ENCODE peak calls at places on chromosomes 3 and 15, in five cellular contexts. One of them, this sample, is unnamed.

GRCh38 chr3:157240413-157240812 is 80.5 kb upstream of the CCNL1 start:
- DNase-seq in psoas muscle: no peak
- DNase-seq in progenitor cell of endocrine pancreas: no peak
- DNase-seq in breast epithelium: no peak
- DNase-seq in GM20000: no peak
- DNase-seq in this sample: no peak

GRCh38 chr3:154427685-154428291 is 2.2 kb downstream of the GPR149 start:
- DNase-seq in psoas muscle: no peak
- DNase-seq in progenitor cell of endocrine pancreas: no peak
- DNase-seq in breast epithelium: no peak
- DNase-seq in GM20000: no peak
- DNase-seq in this sample: no peak

GRCh38 chr3:27720029-27720518 is 2.0 kb downstream of the EOMES start:
- DNase-seq in psoas muscle: no peak
- DNase-seq in progenitor cell of endocrine pancreas: no peak
- DNase-seq in breast epithelium: no peak
- DNase-seq in GM20000: no peak
- DNase-seq in this sample: no peak

GRCh38 chr3:66703501-66703900 is 202.7 kb upstream of the LRIG1 start:
- DNase-seq in psoas muscle: no peak
- DNase-seq in progenitor cell of endocrine pancreas: no peak
- DNase-seq in breast epithelium: no peak
- DNase-seq in GM20000: no peak
- DNase-seq in this sample: peak

GRCh38 chr15:44289352-44289790 is 852 bp downstream of the GOLM2 start:
- DNase-seq in psoas muscle: no peak
- DNase-seq in progenitor cell of endocrine pancreas: no peak
- DNase-seq in breast epithelium: no peak
- DNase-seq in GM20000: no peak
- DNase-seq in this sample: peak

GRCh38 chr3:51045006-51045405 is 340.1 kb upstream of the MANF start:
- DNase-seq in psoas muscle: no peak
- DNase-seq in progenitor cell of endocrine pancreas: no peak
- DNase-seq in breast epithelium: no peak
- DNase-seq in GM20000: no peak
- DNase-seq in this sample: no peak

GRCh38 chr3:55521086-55522060 is 34.3 kb upstream of the WNT5A start:
- DNase-seq in psoas muscle: peak
- DNase-seq in progenitor cell of endocrine pancreas: no peak
- DNase-seq in breast epithelium: peak
- DNase-seq in GM20000: no peak
- DNase-seq in this sample: peak

GRCh38 chr3:86702381-86702958 is 288.5 kb downstream of the VGLL3 start:
- DNase-seq in psoas muscle: no peak
- DNase-seq in progenitor cell of endocrine pancreas: no peak
- DNase-seq in breast epithelium: no peak
- DNase-seq in GM20000: peak
- DNase-seq in this sample: peak

GRCh38 chr3:14525685-14526631 is 14.2 kb downstream of the GRIP2 start:
- DNase-seq in psoas muscle: no peak
- DNase-seq in progenitor cell of endocrine pancreas: no peak
- DNase-seq in breast epithelium: no peak
- DNase-seq in GM20000: no peak
- DNase-seq in this sample: peak

GRCh38 chr15:78450285-78450858 is 12.4 kb downstream of the IREB2 start:
- DNase-seq in psoas muscle: no peak
- DNase-seq in progenitor cell of endocrine pancreas: no peak
- DNase-seq in breast epithelium: no peak
- DNase-seq in GM20000: no peak
- DNase-seq in this sample: no peak

GRCh38 chr3:128590948-128591347 is 59.7 kb downstream of the RPN1 start:
- DNase-seq in psoas muscle: no peak
- DNase-seq in progenitor cell of endocrine pancreas: no peak
- DNase-seq in breast epithelium: no peak
- DNase-seq in GM20000: no peak
- DNase-seq in this sample: no peak

GRCh38 chr15:79969175-79969574 is 1.8 kb downstream of the BCL2A1 start:
- DNase-seq in psoas muscle: no peak
- DNase-seq in progenitor cell of endocrine pancreas: no peak
- DNase-seq in breast epithelium: no peak
- DNase-seq in GM20000: no peak
- DNase-seq in this sample: no peak

GRCh38 chr3:186487819-186488218 is 56.4 kb downstream of the CRYGS start:
- DNase-seq in psoas muscle: no peak
- DNase-seq in progenitor cell of endocrine pancreas: no peak
- DNase-seq in breast epithelium: no peak
- DNase-seq in GM20000: no peak
- DNase-seq in this sample: peak

GRCh38 chr15:89575656-89576416 is 567 bp downstream of the TICRR start:
- DNase-seq in psoas muscle: no peak
- DNase-seq in progenitor cell of endocrine pancreas: no peak
- DNase-seq in breast epithelium: no peak
- DNase-seq in GM20000: no peak
- DNase-seq in this sample: peak

GRCh38 chr3:4584537-4585249 is 91.5 kb downstream of the ITPR1 start:
- DNase-seq in psoas muscle: no peak
- DNase-seq in progenitor cell of endocrine pancreas: no peak
- DNase-seq in breast epithelium: peak
- DNase-seq in GM20000: peak
- DNase-seq in this sample: peak

GRCh38 chr3:190003730-190004129 is 117.0 kb downstream of the P3H2 start:
- DNase-seq in psoas muscle: no peak
- DNase-seq in progenitor cell of endocrine pancreas: no peak
- DNase-seq in breast epithelium: no peak
- DNase-seq in GM20000: no peak
- DNase-seq in this sample: peak

GRCh38 chr15:80242802-80243201 is 9.2 kb downstream of the CTXND1 start:
- DNase-seq in psoas muscle: no peak
- DNase-seq in progenitor cell of endocrine pancreas: no peak
- DNase-seq in breast epithelium: no peak
- DNase-seq in GM20000: no peak
- DNase-seq in this sample: no peak

GRCh38 chr3:36697397-36698001 is 66.9 kb downstream of the DCLK3 start:
- DNase-seq in psoas muscle: no peak
- DNase-seq in progenitor cell of endocrine pancreas: no peak
- DNase-seq in breast epithelium: no peak
- DNase-seq in GM20000: no peak
- DNase-seq in this sample: no peak

GRCh38 chr15:101359365-101359947 is 64.4 kb upstream of the SNRPA1 start:
- DNase-seq in psoas muscle: no peak
- DNase-seq in progenitor cell of endocrine pancreas: no peak
- DNase-seq in breast epithelium: no peak
- DNase-seq in GM20000: no peak
- DNase-seq in this sample: no peak

GRCh38 chr15:47374222-47374621 is 343.1 kb upstream of the SEMA6D start:
- DNase-seq in psoas muscle: no peak
- DNase-seq in progenitor cell of endocrine pancreas: no peak
- DNase-seq in breast epithelium: no peak
- DNase-seq in GM20000: no peak
- DNase-seq in this sample: peak
- TF ChIP-seq CTCF in psoas muscle: peak
- TF ChIP-seq CTCF in progenitor cell of endocrine pancreas: peak
- TF ChIP-seq CTCF in breast epithelium: no peak
- TF ChIP-seq CTCF in GM20000: no peak
- TF ChIP-seq CTCF in this sample: peak

GRCh38 chr15:68470049-68470738 is 38.2 kb upstream of the ITGA11 start:
- DNase-seq in psoas muscle: no peak
- DNase-seq in progenitor cell of endocrine pancreas: no peak
- DNase-seq in breast epithelium: no peak
- DNase-seq in GM20000: no peak
- DNase-seq in this sample: no peak
- TF ChIP-seq CTCF in psoas muscle: no peak
- TF ChIP-seq CTCF in progenitor cell of endocrine pancreas: no peak
- TF ChIP-seq CTCF in breast epithelium: no peak
- TF ChIP-seq CTCF in GM20000: no peak
- TF ChIP-seq CTCF in this sample: no peak

GRCh38 chr3:178325330-178325729 is 210.9 kb upstream of the KCNMB2 start:
- DNase-seq in psoas muscle: no peak
- DNase-seq in progenitor cell of endocrine pancreas: no peak
- DNase-seq in breast epithelium: no peak
- DNase-seq in GM20000: no peak
- DNase-seq in this sample: peak
- TF ChIP-seq CTCF in psoas muscle: peak
- TF ChIP-seq CTCF in progenitor cell of endocrine pancreas: peak
- TF ChIP-seq CTCF in breast epithelium: peak
- TF ChIP-seq CTCF in GM20000: no peak
- TF ChIP-seq CTCF in this sample: peak

GRCh38 chr15:45429974-45430792 is 51.8 kb upstream of the GATM start:
- DNase-seq in psoas muscle: peak
- DNase-seq in progenitor cell of endocrine pancreas: peak
- DNase-seq in breast epithelium: no peak
- DNase-seq in GM20000: peak
- DNase-seq in this sample: peak
- TF ChIP-seq CTCF in psoas muscle: peak
- TF ChIP-seq CTCF in progenitor cell of endocrine pancreas: peak
- TF ChIP-seq CTCF in breast epithelium: peak
- TF ChIP-seq CTCF in GM20000: peak
- TF ChIP-seq CTCF in this sample: peak

GRCh38 chr3:43742935-43743334 is 52.2 kb downstream of the ABHD5 start:
- DNase-seq in psoas muscle: no peak
- DNase-seq in progenitor cell of endocrine pancreas: no peak
- DNase-seq in breast epithelium: no peak
- DNase-seq in GM20000: no peak
- DNase-seq in this sample: peak
- TF ChIP-seq CTCF in psoas muscle: no peak
- TF ChIP-seq CTCF in progenitor cell of endocrine pancreas: peak
- TF ChIP-seq CTCF in breast epithelium: peak
- TF ChIP-seq CTCF in GM20000: no peak
- TF ChIP-seq CTCF in this sample: peak

GRCh38 chr3:183591881-183592521 is 36.5 kb upstream of the KLHL6 start:
- DNase-seq in psoas muscle: no peak
- DNase-seq in progenitor cell of endocrine pancreas: no peak
- DNase-seq in breast epithelium: no peak
- DNase-seq in GM20000: peak
- DNase-seq in this sample: no peak
- TF ChIP-seq CTCF in psoas muscle: peak
- TF ChIP-seq CTCF in progenitor cell of endocrine pancreas: peak
- TF ChIP-seq CTCF in breast epithelium: no peak
- TF ChIP-seq CTCF in GM20000: peak
- TF ChIP-seq CTCF in this sample: peak

DNA sequence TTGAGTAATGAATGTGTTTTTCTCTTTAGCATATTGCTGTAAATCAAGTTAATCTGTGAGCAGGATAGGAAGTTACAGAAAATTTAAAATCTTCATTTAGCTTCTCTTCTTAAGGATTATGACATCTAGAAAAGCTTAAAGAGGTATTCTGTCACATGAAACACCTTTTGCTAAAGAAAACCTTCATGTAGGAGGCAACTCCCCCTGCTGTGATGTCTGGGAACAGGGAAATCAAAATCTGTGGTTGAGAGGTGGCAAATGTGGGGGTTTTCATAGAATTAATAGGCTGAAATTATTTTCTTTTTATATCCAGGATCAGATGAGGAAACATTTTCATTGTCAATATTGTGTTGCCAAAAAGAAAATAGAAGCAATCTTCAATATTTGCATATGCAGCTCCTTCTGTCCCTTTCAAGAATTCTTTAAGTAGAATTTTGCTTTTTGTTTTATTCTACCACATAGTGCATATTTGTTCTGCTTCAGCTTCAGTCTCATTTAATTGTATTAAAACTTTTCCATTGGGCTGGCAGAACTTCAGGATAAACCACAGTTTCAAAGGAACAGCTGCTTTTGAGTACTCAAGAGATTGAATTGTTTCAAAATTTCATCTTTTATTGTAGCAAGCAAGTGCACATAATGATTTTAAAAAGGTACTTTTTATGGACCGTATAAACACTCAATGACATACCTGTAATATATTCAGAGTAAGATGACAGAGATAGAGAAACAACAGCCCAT is 128.4 kb downstream of the RAP2B start:
- DNase-seq in psoas muscle: no peak
- DNase-seq in progenitor cell of endocrine pancreas: no peak
- DNase-seq in breast epithelium: no peak
- DNase-seq in GM20000: no peak
- DNase-seq in this sample: peak
- TF ChIP-seq CTCF in psoas muscle: no peak
- TF ChIP-seq CTCF in progenitor cell of endocrine pancreas: no peak
- TF ChIP-seq CTCF in breast epithelium: no peak
- TF ChIP-seq CTCF in GM20000: no peak
- TF ChIP-seq CTCF in this sample: peak

This sample was measured in fibroblast of mammary gland.